ENCODE peak calls at places on chromosomes 12 and 14, in four cellular contexts. F is tibial nerve, C is HepG2, X is T-helper 1 cell. G is an unnamed sample.

GRCh38 chr12:98998697-98999299 is 353.7 kb downstream of the APAF1 start:
- DNase-seq in F (no peak), C (peak), X (no peak), G (no peak)

GRCh38 chr12:53461059-53461458 is 9.2 kb downstream of the PCBP2 start:
- DNase-seq in X (no peak), F (no peak), C (no peak), G (no peak)

GRCh38 chr12:71746983-71747611 is 7.6 kb upstream of the RAB21 start:
- DNase-seq in C (peak), X (peak), F (no peak), G (peak)

GRCh38 chr14:54211562-54212308 is 185.1 kb upstream of the CDKN3 start:
- DNase-seq in F (no peak), X (no peak), C (no peak), G (no peak)

GRCh38 chr14:68392393-68393085 is 400.3 kb downstream of the ZFP36L1 start:
- DNase-seq in C (peak), F (peak), X (no peak), G (no peak)

GRCh38 chr12:46187023-46187422 is 81.8 kb downstream of the SLC38A1 start:
- DNase-seq in X (no peak), F (peak), C (no peak), G (no peak)

GRCh38 chr12:126069549-126070165 is 1004.4 kb downstream of the AACS start:
- DNase-seq in X (no peak), C (peak), F (no peak), G (peak)

GRCh38 chr12:6620137-6620884 is 13.1 kb upstream of the CHD4 start:
- DNase-seq in X (no peak), F (no peak), C (no peak), G (no peak)

GRCh38 chr14:24576178-24576577 is at the start of gene CTSG:
- DNase-seq in F (no peak), X (no peak), C (no peak), G (no peak)

GRCh38 chr14:77498984-77499527 is 440 bp upstream of the ISM2 start:
- DNase-seq in F (no peak), C (peak), X (no peak), G (no peak)

GRCh38 chr14:73783107-73783727 is 68.4 kb upstream of the PTGR2 start:
- DNase-seq in X (no peak), F (no peak), C (peak), G (no peak)

GRCh38 chr12:89433634-89434033 is 81.3 kb upstream of the DUSP6 start:
- DNase-seq in F (no peak), C (no peak), X (no peak), G (no peak)

GRCh38 chr14:68682166-68683103 is 110.4 kb downstream of the ZFP36L1 start:
- DNase-seq in X (no peak), F (no peak), C (peak), G (peak)

GRCh38 chr12:81077686-81078441 is at the start of gene ACSS3:
- DNase-seq in F (peak), X (no peak), C (peak), G (no peak)

GRCh38 chr12:3040026-3040656 is 37.0 kb upstream of the TSPAN9 start:
- DNase-seq in C (no peak), X (no peak), F (no peak), G (no peak)

GRCh38 chr14:61247935-61248334 is 33.2 kb downstream of the TMEM30B start:
- DNase-seq in X (no peak), C (no peak), F (no peak), G (no peak)

GRCh38 chr14:93173943-93174395 is 10.7 kb downstream of the MOAP1 start:
- DNase-seq in F (no peak), C (no peak), X (no peak), G (no peak)

GRCh38 chr12:48004039-48004940 is at the start of gene COL2A1:
- DNase-seq in F (no peak), C (no peak), X (no peak), G (peak)

GRCh38 chr12:51970904-51971646 is 19.6 kb downstream of the ACVR1B start:
- DNase-seq in F (no peak), C (peak), X (no peak), G (peak)

GRCh38 chr14:71266994-71267636 is 359.9 kb downstream of the PCNX1 start:
- DNase-seq in C (no peak), X (no peak), F (no peak), G (no peak)

GRCh38 chr14:22650046-22650739 is 6.0 kb upstream of the OR6J1 start:
- DNase-seq in X (no peak), C (no peak), F (no peak), G (no peak)

GRCh38 chr12:48788852-48789775 is at the start of gene ADCY6:
- DNase-seq in F (peak), X (no peak), C (peak), G (no peak)

GRCh38 chr14:99872786-99873440 is 79.7 kb downstream of the EML1 start:
- DNase-seq in X (no peak), C (no peak), F (no peak), G (no peak)

GRCh38 chr12:120666577-120667390 is 20.2 kb upstream of the MLEC start:
- DNase-seq in F (no peak), C (no peak), X (no peak), G (no peak)

GRCh38 chr14:45641541-45641940 is 388.5 kb upstream of the MIS18BP1 start:
- DNase-seq in X (no peak), F (no peak), C (no peak), G (no peak)

GRCh38 chr12:44317651-44318126 is 481.8 kb downstream of the TMEM117 start:
- DNase-seq in C (peak), X (no peak), F (no peak), G (no peak)

GRCh38 chr12:14773685-14774073 is 29.6 kb downstream of the WBP11 start:
- DNase-seq in F (no peak), C (no peak), X (no peak), G (no peak)

GRCh38 chr12:58564721-58565120 is 355.6 kb downstream of the LRIG3 start:
- DNase-seq in F (no peak), X (no peak), C (no peak), G (no peak)

GRCh38 chr12:116804051-116804450 is 65.9 kb downstream of the RNFT2 start:
- DNase-seq in C (no peak), X (no peak), F (no peak), G (no peak)

GRCh38 chr12:114679452-114679875 is 4.5 kb downstream of the TBX3 start:
- DNase-seq in F (no peak), C (no peak), X (no peak), G (no peak)

GRCh38 chr12:14824012-14824634 is 10.1 kb upstream of the SMCO3 start:
- DNase-seq in X (no peak), C (no peak), F (no peak), G (no peak)

GRCh38 chr12:89208661-89209096 is 143.6 kb downstream of the DUSP6 start:
- DNase-seq in X (no peak), C (no peak), F (no peak), G (no peak)

GRCh38 chr12:65881348-65881961 is 57.2 kb downstream of the HMGA2 start:
- DNase-seq in C (no peak), F (peak), X (no peak), G (no peak)

GRCh38 chr14:85958069-85958468 is 428.1 kb downstream of the FLRT2 start:
- DNase-seq in C (no peak), F (no peak), X (no peak), G (no peak)

G was measured in memory B cell.